ENCODE peak calls at places on chromosomes 4 and X, in four cellular contexts. A is K562, K is WTC11, W is GM12878. N is an unnamed sample.

GRCh38 chr4:12439633-12440305 is 1011.1 kb upstream of the HS3ST1 start:
- DNase-seq in A (no peak), K (no peak), W (no peak), N (no peak)

GRCh38 chr4:2083826-2084160 is 24.7 kb downstream of the NAT8L start:
- DNase-seq in A (no peak), K (no peak), W (no peak), N (no peak)

GRCh38 chrX:41737065-41737464 is 13.1 kb downstream of the GPR82 start:
- DNase-seq in A (peak; percentile 3), K (no peak), W (no peak), N (no peak)

GRCh38 chr4:25713812-25714211 is 58.2 kb downstream of the SLC34A2 start:
- DNase-seq in A (no peak), K (no peak), W (no peak), N (no peak)

GRCh38 chr4:147683172-147683571 is 791 bp downstream of the PRMT9 start:
- DNase-seq in A (peak; percentile 21), K (no peak), W (no peak), N (peak; percentile 12)

GRCh38 chr4:3703677-3704521 is 62.3 kb upstream of the ADRA2C start:
- DNase-seq in A (no peak), K (no peak), W (no peak), N (no peak)

GRCh38 chr4:33837043-33837442 is 2407.3 kb downstream of the ARAP2 start:
- DNase-seq in A (no peak), K (no peak), W (no peak), N (no peak)

GRCh38 chrX:28016823-28017222 is 35.6 kb upstream of the DCAF8L1 start:
- DNase-seq in A (no peak), K (no peak), W (no peak), N (no peak)

GRCh38 chrX:18974993-18975392 is 8.9 kb downstream of the PHKA2 start:
- DNase-seq in A (no peak), K (no peak), W (no peak), N (no peak)

GRCh38 chr4:153789741-153790651 is 1.1 kb upstream of the SFRP2 start:
- DNase-seq in A (no peak), K (peak; percentile 82), W (no peak), N (no peak)

GRCh38 chr4:26238426-26238781 is 82.4 kb upstream of the RBPJ start:
- DNase-seq in A (no peak), K (no peak), W (no peak), N (peak; percentile 55)

GRCh38 chrX:138018145-138018799 is 452.3 kb downstream of the ZIC3 start:
- DNase-seq in A (no peak), K (no peak), W (no peak), N (no peak)

GRCh38 chrX:65537229-65537628 is 2.6 kb upstream of the LAS1L start:
- DNase-seq in A (no peak), K (no peak), W (no peak), N (no peak)

GRCh38 chr4:19304028-19304427 is 947.7 kb upstream of the SLIT2 start:
- DNase-seq in A (no peak), K (no peak), W (no peak), N (no peak)

DNA sequence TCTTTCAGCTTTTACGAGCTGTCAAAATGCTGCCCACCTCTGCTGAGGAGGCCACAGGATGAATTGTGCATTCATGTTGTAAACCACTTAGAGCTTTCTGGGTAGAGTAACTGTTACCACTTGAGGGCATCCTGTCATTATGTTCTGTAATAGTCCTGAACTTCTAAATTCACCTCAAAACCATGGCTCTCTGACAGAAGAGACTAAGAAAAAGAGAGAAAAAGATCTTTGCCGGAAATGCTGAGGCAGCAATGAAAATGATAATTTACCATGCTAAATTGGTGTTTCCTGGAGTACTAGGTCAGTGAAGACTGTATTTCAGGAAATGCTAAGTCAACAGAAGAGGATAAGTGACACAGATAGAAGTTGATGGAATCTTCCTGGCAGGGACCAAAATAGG is 942.3 kb upstream of the SLIT2 start:
- DNase-seq in A (no peak), K (no peak), W (no peak), N (no peak)
- TF ChIP-seq NR2C2 in A (no peak), K (no peak), W (no peak), N (no peak)

GRCh38 chr4:138241281-138242075 is 671 bp downstream of the SLC7A11 start:
- DNase-seq in A (peak; percentile 19), K (no peak), W (no peak), N (no peak)
- TF ChIP-seq NR2C2 in A (no peak), K (no peak), W (no peak), N (no peak)

GRCh38 chr4:10808591-10808990 is 124.0 kb upstream of the CLNK start:
- DNase-seq in A (no peak), K (no peak), W (no peak), N (no peak)
- TF ChIP-seq NR2C2 in A (no peak), K (no peak), W (no peak), N (no peak)

DNA sequence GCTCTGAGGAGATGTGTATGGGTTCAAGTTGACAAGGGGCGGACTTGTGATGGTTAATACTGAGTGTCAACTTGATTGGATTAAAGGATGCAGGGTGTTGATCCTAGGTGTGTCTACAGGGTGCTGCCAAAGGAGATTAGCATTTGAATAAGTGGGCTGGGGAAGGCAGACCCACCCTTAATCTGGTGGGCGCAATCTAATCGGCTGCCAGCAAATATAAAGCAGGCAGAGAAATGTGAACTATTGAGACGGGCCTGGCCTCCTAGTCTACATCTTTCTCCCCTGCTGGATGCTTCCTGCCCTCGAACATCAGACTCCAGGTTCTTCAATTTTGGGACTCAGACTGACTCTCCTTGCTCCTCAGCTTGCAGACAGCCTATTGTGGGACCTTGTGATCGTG is 26.7 kb upstream of the SMIM10L2A start:
- DNase-seq in A (no peak), K (no peak), W (no peak), N (no peak)
- TF ChIP-seq NR2C2 in A (no peak), K (no peak), W (no peak), N (no peak)

N was measured in HepG2.